ENCODE peak calls at places on chromosome 12, in five cellular contexts. One of them, this sample, is unnamed.

GRCh38 chr12:8844665-8845064 is 22.2 kb downstream of the A2ML1 start:
- DNase-seq in prostate gland: no peak
- DNase-seq in vagina: no peak
- DNase-seq in breast epithelium: peak
- DNase-seq in HepG2: peak
- DNase-seq in this sample: no peak

GRCh38 chr12:25416516-25416915 is 136.6 kb downstream of the LMNTD1 start:
- DNase-seq in prostate gland: no peak
- DNase-seq in vagina: no peak
- DNase-seq in breast epithelium: no peak
- DNase-seq in HepG2: no peak
- DNase-seq in this sample: no peak

GRCh38 chr12:57834086-57834876 is 12.2 kb downstream of the CTDSP2 start:
- DNase-seq in prostate gland: no peak
- DNase-seq in vagina: no peak
- DNase-seq in breast epithelium: no peak
- DNase-seq in HepG2: no peak
- DNase-seq in this sample: no peak

GRCh38 chr12:100115291-100115690 is 27.4 kb downstream of the BLTP3B start:
- DNase-seq in prostate gland: no peak
- DNase-seq in vagina: no peak
- DNase-seq in breast epithelium: no peak
- DNase-seq in HepG2: no peak
- DNase-seq in this sample: no peak

GRCh38 chr12:109833307-109834189 is at the start of gene TRPV4:
- DNase-seq in prostate gland: no peak
- DNase-seq in vagina: no peak
- DNase-seq in breast epithelium: no peak
- DNase-seq in HepG2: no peak
- DNase-seq in this sample: no peak

GRCh38 chr12:116926283-116927243 is 15.8 kb downstream of the FBXW8 start:
- DNase-seq in prostate gland: no peak
- DNase-seq in vagina: no peak
- DNase-seq in breast epithelium: no peak
- DNase-seq in HepG2: no peak
- DNase-seq in this sample: no peak

GRCh38 chr12:30822385-30823139 is 67.8 kb upstream of the CAPRIN2 start:
- DNase-seq in prostate gland: no peak
- DNase-seq in vagina: no peak
- DNase-seq in breast epithelium: peak
- DNase-seq in HepG2: no peak
- DNase-seq in this sample: no peak

GRCh38 chr12:96237465-96238077 is 43.4 kb downstream of the ELK3 start:
- DNase-seq in prostate gland: no peak
- DNase-seq in vagina: no peak
- DNase-seq in breast epithelium: peak
- DNase-seq in HepG2: no peak
- DNase-seq in this sample: no peak

GRCh38 chr12:88553941-88554658 is 26.2 kb downstream of the KITLG start:
- DNase-seq in prostate gland: peak
- DNase-seq in vagina: no peak
- DNase-seq in breast epithelium: peak
- DNase-seq in HepG2: peak
- DNase-seq in this sample: no peak

GRCh38 chr12:106736051-106736957 is 38.2 kb upstream of the RIC8B start:
- DNase-seq in prostate gland: no peak
- DNase-seq in vagina: no peak
- DNase-seq in breast epithelium: no peak
- DNase-seq in HepG2: peak
- DNase-seq in this sample: no peak

GRCh38 chr12:1595690-1596347 is 1.4 kb upstream of the FBXL14 start:
- DNase-seq in prostate gland: no peak
- DNase-seq in vagina: no peak
- DNase-seq in breast epithelium: no peak
- DNase-seq in HepG2: no peak
- DNase-seq in this sample: no peak

GRCh38 chr12:20000229-20000869 is 368.0 kb upstream of the PDE3A start:
- DNase-seq in prostate gland: no peak
- DNase-seq in vagina: no peak
- DNase-seq in breast epithelium: no peak
- DNase-seq in HepG2: no peak
- DNase-seq in this sample: no peak

DNA sequence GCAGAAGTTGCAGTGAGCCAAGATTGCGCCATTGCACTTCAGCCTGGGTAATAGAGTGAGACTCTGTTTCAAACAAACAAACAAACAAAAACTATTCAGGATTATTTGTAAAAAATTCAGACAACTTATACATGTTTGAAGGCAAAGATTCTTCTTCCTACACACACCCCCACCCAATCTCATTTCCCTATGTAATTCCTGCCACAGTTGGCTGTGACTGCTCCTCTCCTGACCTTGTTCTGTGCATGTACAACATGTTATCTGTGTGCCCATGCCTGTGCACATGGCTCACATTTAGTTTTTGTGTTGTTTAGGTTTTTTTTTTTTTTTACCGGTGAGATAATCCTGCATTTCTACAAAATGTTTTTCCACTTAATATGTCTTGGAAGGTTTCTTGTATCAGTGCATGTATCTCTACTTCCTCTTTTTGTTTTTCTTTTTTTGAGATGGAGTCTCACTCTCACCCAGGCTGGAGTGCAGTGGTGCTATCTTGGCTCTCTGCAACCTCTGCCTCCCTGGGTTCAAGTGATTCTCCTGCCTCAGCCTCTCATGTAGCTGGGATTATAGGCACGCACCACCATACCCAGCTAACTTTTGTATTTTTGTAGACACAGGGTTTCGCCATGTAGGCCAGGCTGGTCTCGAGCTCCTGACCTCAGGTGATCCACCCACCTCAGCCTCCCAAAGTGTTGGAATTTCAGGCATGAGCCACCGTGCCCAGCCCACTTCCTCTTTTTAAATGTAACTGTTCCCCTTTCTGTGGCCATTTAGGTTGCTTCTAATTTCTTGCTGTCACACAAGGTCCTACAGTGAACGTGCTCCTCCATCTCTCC is 8.7 kb downstream of the CFAP251 start:
- DNase-seq in prostate gland: no peak
- DNase-seq in vagina: no peak
- DNase-seq in breast epithelium: no peak
- DNase-seq in HepG2: no peak
- DNase-seq in this sample: no peak
- TF ChIP-seq POLR2AphosphoS5 in prostate gland: no peak
- TF ChIP-seq POLR2AphosphoS5 in vagina: no peak
- TF ChIP-seq POLR2AphosphoS5 in breast epithelium: no peak
- TF ChIP-seq POLR2AphosphoS5 in HepG2: no peak
- TF ChIP-seq POLR2AphosphoS5 in this sample: no peak

GRCh38 chr12:6065872-6066217 is 58.6 kb downstream of the VWF start:
- DNase-seq in prostate gland: no peak
- DNase-seq in vagina: no peak
- DNase-seq in breast epithelium: no peak
- DNase-seq in HepG2: no peak
- DNase-seq in this sample: no peak

GRCh38 chr12:6066651-6067050 is 57.8 kb downstream of the VWF start:
- DNase-seq in prostate gland: no peak
- DNase-seq in vagina: no peak
- DNase-seq in breast epithelium: no peak
- DNase-seq in HepG2: no peak
- DNase-seq in this sample: no peak

GRCh38 chr12:6065131-6065871 is 59.2 kb downstream of the VWF start:
- DNase-seq in prostate gland: no peak
- DNase-seq in vagina: no peak
- DNase-seq in breast epithelium: no peak
- DNase-seq in HepG2: no peak
- DNase-seq in this sample: no peak

GRCh38 chr12:6068226-6068625 is 56.2 kb downstream of the VWF start:
- DNase-seq in prostate gland: no peak
- DNase-seq in vagina: no peak
- DNase-seq in breast epithelium: no peak
- DNase-seq in HepG2: no peak
- DNase-seq in this sample: no peak

GRCh38 chr12:6067152-6067916 is 57.1 kb downstream of the VWF start:
- DNase-seq in prostate gland: no peak
- DNase-seq in vagina: no peak
- DNase-seq in breast epithelium: no peak
- DNase-seq in HepG2: peak
- DNase-seq in this sample: no peak
- TF ChIP-seq POLR2AphosphoS5 in prostate gland: no peak
- TF ChIP-seq POLR2AphosphoS5 in vagina: no peak
- TF ChIP-seq POLR2AphosphoS5 in breast epithelium: no peak
- TF ChIP-seq POLR2AphosphoS5 in HepG2: no peak
- TF ChIP-seq POLR2AphosphoS5 in this sample: no peak

GRCh38 chr12:10636124-10636523 is 22.7 kb upstream of the MAGOHB start:
- DNase-seq in prostate gland: peak
- DNase-seq in vagina: no peak
- DNase-seq in breast epithelium: no peak
- DNase-seq in HepG2: no peak
- DNase-seq in this sample: no peak
- TF ChIP-seq POLR2AphosphoS5 in prostate gland: peak
- TF ChIP-seq POLR2AphosphoS5 in vagina: no peak
- TF ChIP-seq POLR2AphosphoS5 in breast epithelium: no peak
- TF ChIP-seq POLR2AphosphoS5 in HepG2: no peak
- TF ChIP-seq POLR2AphosphoS5 in this sample: no peak

DNA sequence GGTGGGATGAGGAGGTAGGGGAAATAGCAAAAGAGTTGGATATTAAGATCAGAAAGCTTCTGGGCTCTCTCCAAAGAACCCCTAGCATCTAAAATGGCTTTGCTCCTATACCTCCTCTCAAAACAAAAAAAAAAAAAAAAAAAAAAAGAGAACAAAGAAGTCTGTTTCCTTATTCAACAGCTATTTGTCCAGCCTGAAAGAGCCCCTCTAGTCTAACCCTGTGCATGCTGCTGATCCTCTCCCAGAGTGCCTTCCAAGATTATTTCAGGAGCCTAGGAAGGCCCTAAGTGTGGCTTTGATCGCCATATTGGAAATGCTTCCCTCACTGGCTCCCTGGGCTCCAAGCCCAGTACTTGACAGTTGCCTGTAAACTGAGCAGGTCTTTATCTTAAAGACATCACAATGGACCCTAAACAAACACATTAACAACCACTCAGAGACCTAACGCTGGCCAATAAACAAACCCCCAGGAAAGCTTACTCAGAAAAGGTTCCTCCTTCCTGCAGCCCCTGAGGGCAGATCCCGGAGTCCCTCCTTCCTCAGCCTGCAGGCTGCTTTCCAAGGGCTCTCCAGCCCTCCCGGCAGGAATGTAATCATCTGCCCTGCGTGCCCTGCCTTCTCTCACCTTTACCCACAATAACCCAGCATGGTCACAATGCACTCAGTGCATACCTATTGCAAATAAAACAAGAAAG is 17.4 kb upstream of the COL2A1 start:
- DNase-seq in prostate gland: no peak
- DNase-seq in vagina: no peak
- DNase-seq in breast epithelium: no peak
- DNase-seq in HepG2: no peak
- DNase-seq in this sample: no peak
- TF ChIP-seq POLR2AphosphoS5 in prostate gland: no peak
- TF ChIP-seq POLR2AphosphoS5 in vagina: no peak
- TF ChIP-seq POLR2AphosphoS5 in breast epithelium: no peak
- TF ChIP-seq POLR2AphosphoS5 in HepG2: no peak
- TF ChIP-seq POLR2AphosphoS5 in this sample: no peak

DNA sequence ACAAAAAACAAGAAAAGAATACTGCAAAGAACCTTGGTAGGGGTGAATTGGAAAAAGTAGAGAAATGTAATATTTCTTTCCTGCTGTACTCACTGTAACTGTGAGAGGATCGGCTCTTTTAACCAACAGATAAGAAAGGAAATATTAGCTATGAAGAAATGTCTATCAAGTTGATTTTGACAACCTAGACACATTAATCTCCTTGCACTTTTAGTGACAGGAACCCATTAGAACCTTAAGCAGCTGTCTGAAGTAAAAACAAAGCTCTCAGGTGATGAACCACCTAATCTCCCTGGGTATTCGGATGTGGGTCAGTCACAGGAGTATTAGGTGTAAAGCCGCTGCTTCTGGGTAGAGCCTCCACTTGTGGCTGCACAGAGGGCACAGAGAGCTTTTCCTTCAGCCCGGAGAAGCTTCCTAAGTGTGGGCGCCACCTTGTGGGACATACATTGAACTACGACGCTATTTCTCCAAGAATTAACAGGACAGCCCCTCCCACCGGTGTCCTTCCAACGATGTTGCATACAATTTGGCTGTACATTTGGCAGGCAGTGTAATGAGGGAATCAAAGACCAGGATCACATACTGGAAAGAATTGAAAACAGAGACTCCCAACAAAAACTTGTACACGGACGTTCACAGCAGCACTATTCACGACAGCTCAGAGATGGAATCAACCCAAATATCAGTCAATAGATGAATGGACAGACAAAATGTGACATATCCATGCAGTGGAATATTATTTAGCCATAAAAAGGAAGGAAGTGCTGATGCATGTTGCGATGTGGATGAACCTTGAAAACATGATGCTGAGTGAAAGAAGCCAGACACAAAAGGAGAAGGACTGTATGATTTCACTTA is 28.9 kb upstream of the MAPKAPK5 start:
- DNase-seq in prostate gland: peak
- DNase-seq in vagina: peak
- DNase-seq in breast epithelium: peak
- DNase-seq in HepG2: peak
- DNase-seq in this sample: peak
- TF ChIP-seq POLR2AphosphoS5 in prostate gland: peak
- TF ChIP-seq POLR2AphosphoS5 in vagina: no peak
- TF ChIP-seq POLR2AphosphoS5 in breast epithelium: no peak
- TF ChIP-seq POLR2AphosphoS5 in HepG2: no peak
- TF ChIP-seq POLR2AphosphoS5 in this sample: no peak

GRCh38 chr12:14698555-14698954 is 2.2 kb upstream of the GUCY2C start:
- DNase-seq in prostate gland: no peak
- DNase-seq in vagina: no peak
- DNase-seq in breast epithelium: no peak
- DNase-seq in HepG2: no peak
- DNase-seq in this sample: no peak
- TF ChIP-seq POLR2AphosphoS5 in prostate gland: no peak
- TF ChIP-seq POLR2AphosphoS5 in vagina: no peak
- TF ChIP-seq POLR2AphosphoS5 in breast epithelium: no peak
- TF ChIP-seq POLR2AphosphoS5 in HepG2: no peak
- TF ChIP-seq POLR2AphosphoS5 in this sample: no peak

This sample was measured in SK-N-MC.